ENCODE peak calls at places on chromosomes 12 and 14, in four cellular contexts. K, G, E and Q are unnamed samples.

GRCh38 chr14:36525746-36526099 is 5.7 kb upstream of the NKX2-1 start:
- DNase-seq in G (no peak), E (no peak), K (no peak), Q (no peak)

GRCh38 chr14:59632381-59632780 is 55.8 kb upstream of the CCDC175 start:
- DNase-seq in G (no peak), K (no peak), E (no peak), Q (peak)

GRCh38 chr12:13530966-13531365 is 334.4 kb downstream of the EMP1 start:
- DNase-seq in E (no peak), G (no peak), K (no peak), Q (no peak)

GRCh38 chr12:68319988-68320623 is 12.1 kb downstream of the MDM1 start:
- DNase-seq in G (no peak), E (no peak), K (no peak), Q (no peak)

GRCh38 chr12:50402270-50403000 is 1.8 kb downstream of the LARP4 start:
- DNase-seq in G (no peak), E (no peak), K (no peak), Q (no peak)

GRCh38 chr12:19223018-19223417 is 93.5 kb downstream of the PLEKHA5 start:
- DNase-seq in G (no peak), K (no peak), E (no peak), Q (peak)

GRCh38 chr12:102920271-102920670 is 3.2 kb upstream of the PAH start:
- DNase-seq in E (no peak), K (no peak), G (no peak), Q (no peak)

GRCh38 chr12:64029013-64029857 is 184.7 kb downstream of the SRGAP1 start:
- DNase-seq in K (no peak), G (no peak), E (no peak), Q (no peak)

GRCh38 chr14:101808020-101808641 is 46.6 kb downstream of the PPP2R5C start:
- DNase-seq in E (no peak), G (no peak), K (no peak), Q (peak)

GRCh38 chr12:120628919-120629318 is 11.5 kb upstream of the CABP1 start:
- DNase-seq in K (no peak), G (no peak), E (no peak), Q (no peak)